ENCODE peak calls at places on chromosomes 5 and 9, in eight cellular contexts. K, B, M, P, F, R, N and A are unnamed samples.

GRCh38 chr9:97933573-97933972 is 4.4 kb downstream of the HEMGN start:
- DNase-seq in P (no peak), K (no peak), M (no peak), F (no peak), B (no peak), R (no peak), N (no peak), A (no peak)

GRCh38 chr9:89814340-89815040 is 209.7 kb downstream of the GADD45G start:
- DNase-seq in K (no peak), P (no peak), N (no peak), F (no peak), M (no peak), B (peak; percentile 34), R (no peak), A (no peak)

GRCh38 chr9:131631254-131631653 is 85.9 kb downstream of the PRRT1B start:
- DNase-seq in P (no peak), N (no peak), B (no peak), R (no peak), K (no peak), F (no peak), M (no peak), A (no peak)

GRCh38 chr9:32968101-32969011 is 33.1 kb downstream of the APTX start:
- DNase-seq in R (peak; percentile 66), K (peak; percentile 40), F (peak; percentile 75), N (peak; percentile 50), P (peak; percentile 7), B (no peak), M (peak; percentile 45), A (peak; percentile 33)

GRCh38 chr5:75320341-75320740 is 16.7 kb upstream of the HMGCR start:
- DNase-seq in K (no peak), P (no peak), R (no peak), F (no peak), B (no peak), M (no peak), N (no peak), A (no peak)

GRCh38 chr5:137442660-137443059 is 56.5 kb downstream of the SPOCK1 start:
- DNase-seq in B (no peak), M (no peak), F (no peak), P (no peak), K (no peak), R (no peak), N (no peak), A (no peak)

GRCh38 chr5:75532190-75532589 is 20.5 kb downstream of the POLK start:
- DNase-seq in M (no peak), F (no peak), R (no peak), B (no peak), K (no peak), N (no peak), P (no peak), A (no peak)

GRCh38 chr5:176823869-176824412 is 13.6 kb downstream of the UNC5A start:
- DNase-seq in B (no peak), M (no peak), R (no peak), P (no peak), K (no peak), N (no peak), F (peak; percentile 57), A (no peak)

GRCh38 chr5:179550511-179551342 is at the start of gene RUFY1:
- DNase-seq in K (peak; percentile 63), F (peak; percentile 76), R (peak; percentile 82), P (peak; percentile 80), N (peak; percentile 75), B (peak; percentile 84), M (peak; percentile 86), A (peak; percentile 81)

GRCh38 chr9:111759762-111760639 is 34.7 kb downstream of the SHOC1 start:
- DNase-seq in R (peak; percentile 59), B (peak; percentile 10), N (peak; percentile 36), P (no peak), F (peak; percentile 75), M (no peak), K (peak; percentile 20), A (peak; percentile 41)

GRCh38 chr9:83476513-83476912 is 61.7 kb downstream of the FRMD3 start:
- DNase-seq in K (no peak), R (no peak), P (no peak), F (no peak), B (no peak), M (no peak), N (no peak), A (no peak)

GRCh38 chr5:89396262-89396975 is 513.4 kb upstream of the MEF2C start:
- DNase-seq in F (peak; percentile 7), K (no peak), N (no peak), P (no peak), R (peak; percentile 4), B (no peak), M (no peak), A (no peak)

GRCh38 chr9:130946778-130947617 is 8.0 kb upstream of the FIBCD1 start:
- DNase-seq in F (no peak), R (no peak), N (no peak), P (no peak), B (no peak), K (no peak), M (no peak), A (no peak)

GRCh38 chr5:107519900-107520354 is 150.8 kb downstream of the EFNA5 start:
- DNase-seq in F (peak; percentile 55), N (peak; percentile 70), R (no peak), P (no peak), B (no peak), M (no peak), K (no peak), A (no peak)

GRCh38 chr9:75201480-75202209 is 113.3 kb downstream of the OSTF1 start:
- DNase-seq in P (no peak), M (no peak), R (no peak), B (no peak), F (no peak), N (no peak), K (no peak), A (no peak)

GRCh38 chr5:54651482-54652076 is 134.0 kb downstream of the SNX18 start:
- DNase-seq in N (no peak), B (no peak), K (no peak), M (peak; percentile 83), F (no peak), R (no peak), P (no peak), A (no peak)

GRCh38 chr9:126609711-126610388 is 3.9 kb upstream of the LMX1B start:
- DNase-seq in B (no peak), K (no peak), N (no peak), P (no peak), F (no peak), R (no peak), M (no peak), A (no peak)

GRCh38 chr5:141617128-141617527 is 1.7 kb downstream of the DIAPH1 start:
- DNase-seq in N (no peak), M (no peak), R (no peak), B (no peak), K (no peak), F (no peak), P (no peak), A (no peak)

GRCh38 chr9:19410594-19410993 is 1.8 kb downstream of the ACER2 start:
- DNase-seq in F (no peak), N (no peak), M (no peak), R (no peak), B (no peak), P (no peak), K (no peak), A (no peak)

GRCh38 chr9:77820293-77820954 is 172.3 kb upstream of the GNA14 start:
- DNase-seq in F (no peak), M (no peak), B (peak; percentile 52), R (no peak), K (no peak), N (no peak), P (no peak), A (peak; percentile 47)

GRCh38 chr9:110728058-110728457 is 59.5 kb downstream of the MUSK start:
- DNase-seq in B (no peak), N (peak; percentile 9), P (no peak), F (peak; percentile 24), M (no peak), K (no peak), R (no peak), A (no peak)

GRCh38 chr5:119270955-119271757 is 84.7 kb upstream of the TNFAIP8 start:
- DNase-seq in P (no peak), K (no peak), F (no peak), B (no peak), N (no peak), M (no peak), R (no peak), A (no peak)

GRCh38 chr5:180803181-180804128 is 849 bp upstream of the MGAT1 start:
- DNase-seq in F (peak; percentile 77), B (no peak), M (peak; percentile 77), N (peak; percentile 84), P (peak; percentile 73), R (peak; percentile 61), K (peak; percentile 70), A (no peak)

GRCh38 chr5:54663876-54664275 is 146.3 kb downstream of the SNX18 start:
- DNase-seq in R (no peak), K (no peak), P (no peak), B (no peak), F (no peak), N (no peak), M (peak; percentile 34), A (no peak)

GRCh38 chr5:138969323-138970013 is 94.3 kb upstream of the LRRTM2 start:
- DNase-seq in F (no peak), P (no peak), M (no peak), N (no peak), R (no peak), K (no peak), B (no peak), A (no peak)

GRCh38 chr5:154408806-154409205 is 37.0 kb upstream of the SAP30L start:
- DNase-seq in M (no peak), F (no peak), R (no peak), B (no peak), N (no peak), P (no peak), K (no peak), A (no peak)

GRCh38 chr5:39712316-39713223 is 287.8 kb upstream of the DAB2 start:
- DNase-seq in K (no peak), R (no peak), P (no peak), B (no peak), F (no peak), M (no peak), N (no peak), A (no peak)

GRCh38 chr5:125348221-125348692 is 601.8 kb upstream of the ZNF608 start:
- DNase-seq in B (no peak), F (peak; percentile 57), P (no peak), N (peak; percentile 65), R (no peak), M (peak; percentile 58), K (no peak), A (no peak)

GRCh38 chr5:158277276-158277675 is 418.3 kb upstream of the CLINT1 start:
- DNase-seq in N (no peak), B (no peak), K (no peak), P (no peak), R (no peak), F (no peak), M (no peak), A (no peak)

GRCh38 chr9:81861644-81862043 is 66.6 kb upstream of the SPATA31D4 start:
- DNase-seq in B (peak; percentile 79), M (no peak), K (no peak), R (no peak), F (no peak), N (no peak), P (no peak), A (peak; percentile 38)

GRCh38 chr5:126508962-126509279 is 85.7 kb downstream of the GRAMD2B start:
- DNase-seq in R (no peak), M (no peak), P (no peak), N (no peak), B (peak; percentile 17), K (no peak), F (no peak), A (no peak)

GRCh38 chr5:136285501-136285900 is 79.8 kb downstream of the TRPC7 start:
- DNase-seq in P (no peak), M (no peak), R (no peak), B (no peak), K (no peak), F (no peak), N (no peak), A (no peak)